ENCODE peak calls at places on chromosomes 4 and X, in four cellular contexts. One of them, this sample, is unnamed.

GRCh38 chr4:82201805-82202636 is 171.8 kb downstream of the HNRNPD start:
- DNase-seq in activated CD4-positive, alpha-beta T cell treated with anti-CD3 and anti-CD28 coated beads, Interleukin-2, amount 50 U/mL, for 24 hours: peak; percentile 32
- DNase-seq in fibroblast of mammary gland: peak; percentile 51
- DNase-seq in foreskin fibroblast: peak; percentile 1
- DNase-seq in this sample: no peak

GRCh38 chrX:134761788-134762187 is 103.5 kb upstream of the PLAC1 start:
- DNase-seq in fibroblast of mammary gland: peak; percentile 35
- DNase-seq in activated CD4-positive, alpha-beta T cell treated with anti-CD3 and anti-CD28 coated beads, Interleukin-2, amount 50 U/mL, for 24 hours: no peak
- DNase-seq in foreskin fibroblast: no peak
- DNase-seq in this sample: no peak

GRCh38 chrX:11113731-11114130 is 2.6 kb downstream of the HCCS start:
- DNase-seq in activated CD4-positive, alpha-beta T cell treated with anti-CD3 and anti-CD28 coated beads, Interleukin-2, amount 50 U/mL, for 24 hours: no peak
- DNase-seq in foreskin fibroblast: no peak
- DNase-seq in fibroblast of mammary gland: no peak
- DNase-seq in this sample: no peak

GRCh38 chrX:129678881-129679195 is 24.1 kb upstream of the APLN start:
- DNase-seq in foreskin fibroblast: no peak
- DNase-seq in activated CD4-positive, alpha-beta T cell treated with anti-CD3 and anti-CD28 coated beads, Interleukin-2, amount 50 U/mL, for 24 hours: no peak
- DNase-seq in fibroblast of mammary gland: no peak
- DNase-seq in this sample: no peak

GRCh38 chr4:129394635-129395034 is 298.7 kb downstream of the C4orf33 start:
- DNase-seq in activated CD4-positive, alpha-beta T cell treated with anti-CD3 and anti-CD28 coated beads, Interleukin-2, amount 50 U/mL, for 24 hours: no peak
- DNase-seq in fibroblast of mammary gland: no peak
- DNase-seq in foreskin fibroblast: no peak
- DNase-seq in this sample: no peak

GRCh38 chr4:573122-573892 is 2.8 kb downstream of the TMEM271 start:
- DNase-seq in fibroblast of mammary gland: no peak
- DNase-seq in foreskin fibroblast: no peak
- DNase-seq in activated CD4-positive, alpha-beta T cell treated with anti-CD3 and anti-CD28 coated beads, Interleukin-2, amount 50 U/mL, for 24 hours: no peak
- DNase-seq in this sample: peak; percentile 37

GRCh38 chrX:104854790-104855340 is 288.9 kb downstream of the IL1RAPL2 start:
- DNase-seq in fibroblast of mammary gland: peak; percentile 79
- DNase-seq in foreskin fibroblast: no peak
- DNase-seq in activated CD4-positive, alpha-beta T cell treated with anti-CD3 and anti-CD28 coated beads, Interleukin-2, amount 50 U/mL, for 24 hours: no peak
- DNase-seq in this sample: no peak

GRCh38 chr4:3829954-3830773 is 64.0 kb downstream of the ADRA2C start:
- DNase-seq in activated CD4-positive, alpha-beta T cell treated with anti-CD3 and anti-CD28 coated beads, Interleukin-2, amount 50 U/mL, for 24 hours: no peak
- DNase-seq in fibroblast of mammary gland: no peak
- DNase-seq in foreskin fibroblast: no peak
- DNase-seq in this sample: no peak

GRCh38 chrX:97074400-97074799 is 190.7 kb downstream of the RPA4 start:
- DNase-seq in activated CD4-positive, alpha-beta T cell treated with anti-CD3 and anti-CD28 coated beads, Interleukin-2, amount 50 U/mL, for 24 hours: no peak
- DNase-seq in fibroblast of mammary gland: peak; percentile 34
- DNase-seq in foreskin fibroblast: no peak
- DNase-seq in this sample: no peak

GRCh38 chr4:188387134-188387791 is 248.0 kb downstream of the TRIML1 start:
- DNase-seq in activated CD4-positive, alpha-beta T cell treated with anti-CD3 and anti-CD28 coated beads, Interleukin-2, amount 50 U/mL, for 24 hours: no peak
- DNase-seq in fibroblast of mammary gland: no peak
- DNase-seq in foreskin fibroblast: no peak
- DNase-seq in this sample: no peak

GRCh38 chr4:128727658-128728057 is 81.8 kb upstream of the JADE1 start:
- DNase-seq in foreskin fibroblast: no peak
- DNase-seq in activated CD4-positive, alpha-beta T cell treated with anti-CD3 and anti-CD28 coated beads, Interleukin-2, amount 50 U/mL, for 24 hours: no peak
- DNase-seq in fibroblast of mammary gland: no peak
- DNase-seq in this sample: no peak

GRCh38 chr4:53490965-53491622 is 100.2 kb downstream of the LNX1 start:
- DNase-seq in fibroblast of mammary gland: peak; percentile 97
- DNase-seq in activated CD4-positive, alpha-beta T cell treated with anti-CD3 and anti-CD28 coated beads, Interleukin-2, amount 50 U/mL, for 24 hours: no peak
- DNase-seq in foreskin fibroblast: peak; percentile 83
- DNase-seq in this sample: no peak

This sample was measured in cerebellar nuclear complex.